ENCODE peak calls at places on chromosomes 11 and 22, in nine cellular contexts. G is adrenal gland; E is uterus; A is lower leg skin; O is cardiac muscle cell; R is AG10803; M is CD8-positive, alpha-beta T cell; Q is AG04449; S is IMR-90. C is an unnamed sample.

GRCh38 chr11:3160252-3161031 is 4.7 kb downstream of the OSBPL5 start:
- DNase-seq in G (peak; percentile 92), E (peak; percentile 92), A (peak; percentile 85), O (peak; percentile 96), R (peak; percentile 88), M (no peak), Q (peak; percentile 51), S (peak; percentile 92), C (peak; percentile 96)

GRCh38 chr11:76143274-76143673 is 63.0 kb downstream of the WNT11 start:
- DNase-seq in G (no peak), E (no peak), A (no peak), O (no peak), R (no peak), M (no peak), Q (no peak), S (no peak), C (no peak)

GRCh38 chr22:31044262-31044861 is 36.8 kb upstream of the SMTN start:
- DNase-seq in G (peak; percentile 59), E (peak; percentile 89), A (no peak), O (no peak), R (peak; percentile 47), M (no peak), Q (no peak), S (peak; percentile 74), C (peak; percentile 63)

GRCh38 chr22:50676661-50677492 is 4.3 kb downstream of the SHANK3 start:
- DNase-seq in G (no peak), E (no peak), A (no peak), O (no peak), R (no peak), M (no peak), Q (no peak), S (no peak), C (no peak)

GRCh38 chr11:44774131-44774530 is 47.4 kb downstream of the TSPAN18 start:
- DNase-seq in G (peak; percentile 69), E (peak; percentile 46), A (no peak), O (peak; percentile 33), R (peak; percentile 68), M (no peak), Q (no peak), S (no peak), C (no peak)

GRCh38 chr11:64611961-64612646 is 21.1 kb downstream of the SLC22A12 start:
- DNase-seq in G (no peak), E (no peak), A (no peak), O (no peak), R (no peak), M (no peak), Q (no peak), S (no peak), C (no peak)

GRCh38 chr11:60870733-60871377 is 3.5 kb downstream of the ZP1 start:
- DNase-seq in G (no peak), E (no peak), A (no peak), O (no peak), R (no peak), M (no peak), Q (no peak), S (no peak), C (no peak)

GRCh38 chr11:105193260-105193659 is 53.7 kb upstream of the CARD18 start:
- DNase-seq in G (no peak), E (no peak), A (no peak), O (no peak), R (no peak), M (no peak), Q (no peak), S (no peak), C (no peak)

GRCh38 chr11:88308576-88308975 is 29.0 kb downstream of the CTSC start:
- DNase-seq in G (no peak), E (no peak), A (no peak), O (no peak), R (no peak), M (no peak), Q (no peak), S (no peak), C (no peak)

GRCh38 chr11:120424970-120425332 is 86.6 kb upstream of the GRIK4 start:
- DNase-seq in G (no peak), E (no peak), A (no peak), O (no peak), R (no peak), M (no peak), Q (no peak), S (no peak), C (no peak)

GRCh38 chr11:48242501-48242900 is 2.4 kb upstream of the OR4X2 start:
- DNase-seq in G (no peak), E (no peak), A (no peak), O (no peak), R (no peak), M (no peak), Q (no peak), S (no peak), C (no peak)

DNA sequence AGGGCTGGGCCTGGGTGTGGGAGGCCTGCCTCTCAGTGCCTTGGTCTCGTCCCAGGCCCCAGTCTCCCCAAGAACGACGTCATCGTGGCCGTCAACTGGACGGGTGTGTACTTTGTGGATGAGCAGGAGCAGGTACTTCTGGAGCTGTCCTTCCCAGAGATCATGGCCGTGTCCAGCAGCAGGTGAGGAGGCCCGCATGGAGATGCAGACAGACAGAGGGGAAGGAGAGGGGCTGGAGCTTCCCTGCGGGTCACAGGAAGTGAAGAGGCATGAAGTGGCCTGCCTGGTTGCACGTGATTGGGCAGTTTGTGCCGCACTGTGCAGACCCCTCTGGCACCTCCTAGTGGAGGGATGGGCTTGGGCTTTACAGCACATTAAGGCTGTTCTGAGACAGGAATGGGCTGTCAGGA is 70.4 kb downstream of the MYO7A start:
- DNase-seq in G (peak; percentile 15), E (peak; percentile 8), A (no peak), O (peak; percentile 39), R (no peak), M (no peak), Q (no peak), S (peak; percentile 10), C (peak; percentile 28)
- TF ChIP-seq CTCF in G (no peak), E (no peak), A (no peak), O (peak; percentile 40), R (peak; percentile 22), M (no peak), Q (peak; percentile 12), S (peak; percentile 22), C (peak; percentile 56)

DNA sequence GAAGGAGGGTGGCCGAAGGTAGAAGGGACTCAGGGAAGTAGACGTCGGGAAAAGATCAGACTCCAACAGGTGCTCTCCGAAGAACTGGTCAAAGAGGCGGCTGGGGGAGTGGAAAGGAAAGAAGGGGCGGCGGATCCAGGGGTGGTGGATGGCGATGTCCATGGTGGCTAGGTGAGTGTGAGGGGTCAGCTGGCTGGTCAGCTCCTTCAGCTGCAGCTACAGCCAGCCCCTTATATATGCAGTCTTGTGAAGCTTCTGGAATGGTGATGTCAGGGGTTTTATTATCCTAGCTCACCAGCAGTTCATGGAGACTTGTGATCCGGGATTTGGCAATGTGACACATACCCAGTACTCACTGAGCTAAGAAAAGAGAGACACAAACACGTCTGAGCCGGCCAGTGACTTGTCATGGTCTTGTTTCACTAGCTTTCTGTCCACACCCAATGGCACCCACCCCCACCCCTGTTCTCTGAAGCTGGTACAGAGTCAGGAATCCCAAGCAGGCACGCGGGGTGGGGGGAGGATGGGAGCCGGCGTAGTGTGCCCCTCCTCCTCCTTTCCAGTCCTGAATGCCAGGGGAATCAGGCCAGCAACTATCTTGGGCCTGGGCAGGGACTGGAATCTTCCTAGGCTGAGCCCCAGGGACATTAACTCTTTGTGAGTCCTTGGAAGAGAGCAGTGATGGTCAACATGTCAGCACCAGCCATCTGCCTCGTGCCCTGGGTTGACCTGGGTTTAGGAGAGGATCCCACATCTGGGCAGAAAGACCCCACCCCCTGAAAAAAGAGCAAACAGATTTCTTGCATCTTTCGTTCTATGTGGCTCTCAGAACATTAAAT is at the start of gene CRYAB:
- DNase-seq in G (peak; percentile 93), E (peak; percentile 86), A (peak; percentile 94), O (peak; percentile 66), R (peak; percentile 98), M (no peak), Q (peak; percentile 95), S (peak; percentile 82), C (peak; percentile 69)
- H3K4me3 ChIP-seq in G (peak within 1 kb of the TSS; percentile 13), E (peak within 1 kb of the TSS; percentile 54), A (peak within 1 kb of the TSS; percentile 38), O (no peak within 1 kb of the TSS), R (peak within 1 kb of the TSS; percentile 77), M (no peak within 1 kb of the TSS), Q (peak within 1 kb of the TSS; percentile 50), S (peak within 1 kb of the TSS; percentile 1), C (peak within 1 kb of the TSS; percentile 41)

GRCh38 chr11:68609761-68610160 is 74.6 kb upstream of the GAL start:
- DNase-seq in G (no peak), E (no peak), A (no peak), O (no peak), R (no peak), M (no peak), Q (no peak), S (no peak), C (no peak)

GRCh38 chr11:68615657-68616056 is 68.7 kb upstream of the GAL start:
- DNase-seq in G (no peak), E (no peak), A (no peak), O (no peak), R (no peak), M (no peak), Q (no peak), S (no peak), C (no peak)

GRCh38 chr11:68610452-68611116 is 73.8 kb upstream of the GAL start:
- DNase-seq in G (no peak), E (no peak), A (no peak), O (no peak), R (peak; percentile 11), M (no peak), Q (no peak), S (peak; percentile 5), C (peak; percentile 40)
- TF ChIP-seq CTCF in G (no peak), E (no peak), A (no peak), O (peak; percentile 39), R (peak; percentile 45), M (no peak), Q (peak; percentile 36), S (peak; percentile 34), C (peak; percentile 54)

GRCh38 chr11:130448039-130448415 is 418 bp upstream of the ADAMTS15 start:
- DNase-seq in G (no peak), E (no peak), A (no peak), O (no peak), R (no peak), M (no peak), Q (no peak), S (no peak), C (no peak)
- H3K4me3 ChIP-seq in G (no peak overlapping the region), E (peak overlapping the region; percentile 58), A (peak overlapping the region; percentile 31), O (peak overlapping the region; percentile 59), R (peak overlapping the region; percentile 66), M (no peak overlapping the region), Q (peak overlapping the region; percentile 66), S (peak overlapping the region; percentile 81), C (peak overlapping the region; percentile 70)

DNA sequence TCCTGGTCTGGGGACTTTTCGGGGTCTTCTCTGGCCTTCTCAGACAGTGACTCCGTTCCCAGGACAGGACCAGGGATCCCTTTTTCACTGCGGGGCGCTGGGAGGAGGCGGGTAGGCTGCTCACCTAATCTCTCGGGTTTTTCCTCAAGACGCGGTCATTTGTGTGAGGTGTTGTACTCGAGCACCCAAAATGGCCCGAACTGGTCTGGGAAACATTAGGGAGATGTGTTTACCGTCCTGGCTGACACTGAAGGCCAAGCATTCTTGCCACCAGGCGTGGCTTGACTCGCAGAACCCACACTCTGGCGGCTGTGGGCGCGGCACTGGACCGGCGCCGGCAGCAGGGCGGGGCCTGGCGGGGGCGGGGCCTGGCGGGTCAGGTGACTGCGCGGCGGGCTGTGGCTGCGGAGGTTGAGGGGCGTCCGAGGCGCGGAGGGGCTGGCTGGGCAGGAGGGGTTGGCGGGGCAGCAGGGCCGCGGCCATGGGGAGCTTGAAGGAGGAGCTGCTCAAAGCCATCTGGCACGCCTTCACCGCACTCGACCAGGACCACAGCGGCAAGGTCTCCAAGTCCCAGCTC is at the start of gene SWAP70:
- DNase-seq in G (peak; percentile 85), E (peak; percentile 94), A (peak; percentile 86), O (peak; percentile 90), R (peak; percentile 95), M (peak; percentile 71), Q (peak; percentile 36), S (peak; percentile 82), C (peak; percentile 87)
- TF ChIP-seq CTCF in G (peak; percentile 37), E (peak; percentile 57), A (no peak), O (peak; percentile 37), R (peak; percentile 56), M (no peak), Q (peak; percentile 69), S (peak; percentile 52), C (peak; percentile 62)